ENCODE peak calls at places on chromosomes 5 and 9, in five cellular contexts. One of them, this sample, is unnamed.

GRCh38 chr9:100066539-100066938 is 32.3 kb downstream of the ERP44 start:
- DNase-seq in activated effector memory CD4-positive, alpha-beta T cell treated with Interleukin-2 at 50 U/mL for 16 hours: no peak
- DNase-seq in AG09309: no peak
- DNase-seq in stimulated activated CD8-positive, alpha-beta memory T cell treated with anti-CD3 and anti-CD28 coated beads, Interleukin-7, amount 100 ng/mL, for 24 hours: no peak
- DNase-seq in activated gamma-delta T cell treated with Interleukin-2 at 50 U/mL for 16 hours: no peak
- DNase-seq in this sample: no peak

GRCh38 chr5:92552206-92553160 is 1028.5 kb downstream of the NR2F1-AS1 start:
- DNase-seq in activated effector memory CD4-positive, alpha-beta T cell treated with Interleukin-2 at 50 U/mL for 16 hours: no peak
- DNase-seq in activated gamma-delta T cell treated with Interleukin-2 at 50 U/mL for 16 hours: no peak
- DNase-seq in stimulated activated CD8-positive, alpha-beta memory T cell treated with anti-CD3 and anti-CD28 coated beads, Interleukin-7, amount 100 ng/mL, for 24 hours: no peak
- DNase-seq in AG09309: peak
- DNase-seq in this sample: peak

GRCh38 chr5:45800331-45800730 is 104.2 kb upstream of the HCN1 start:
- DNase-seq in AG09309: no peak
- DNase-seq in stimulated activated CD8-positive, alpha-beta memory T cell treated with anti-CD3 and anti-CD28 coated beads, Interleukin-7, amount 100 ng/mL, for 24 hours: no peak
- DNase-seq in activated gamma-delta T cell treated with Interleukin-2 at 50 U/mL for 16 hours: no peak
- DNase-seq in activated effector memory CD4-positive, alpha-beta T cell treated with Interleukin-2 at 50 U/mL for 16 hours: no peak
- DNase-seq in this sample: no peak

GRCh38 chr9:82115900-82116299 is 127.3 kb downstream of the SPATA31D1 start:
- DNase-seq in activated effector memory CD4-positive, alpha-beta T cell treated with Interleukin-2 at 50 U/mL for 16 hours: no peak
- DNase-seq in stimulated activated CD8-positive, alpha-beta memory T cell treated with anti-CD3 and anti-CD28 coated beads, Interleukin-7, amount 100 ng/mL, for 24 hours: no peak
- DNase-seq in AG09309: no peak
- DNase-seq in activated gamma-delta T cell treated with Interleukin-2 at 50 U/mL for 16 hours: no peak
- DNase-seq in this sample: no peak

GRCh38 chr5:125756456-125756855 is 666.8 kb upstream of the GRAMD2B start:
- DNase-seq in stimulated activated CD8-positive, alpha-beta memory T cell treated with anti-CD3 and anti-CD28 coated beads, Interleukin-7, amount 100 ng/mL, for 24 hours: no peak
- DNase-seq in AG09309: no peak
- DNase-seq in activated effector memory CD4-positive, alpha-beta T cell treated with Interleukin-2 at 50 U/mL for 16 hours: no peak
- DNase-seq in activated gamma-delta T cell treated with Interleukin-2 at 50 U/mL for 16 hours: no peak
- DNase-seq in this sample: no peak

GRCh38 chr9:73141282-73141681 is 10.4 kb upstream of the ANXA1 start:
- DNase-seq in activated gamma-delta T cell treated with Interleukin-2 at 50 U/mL for 16 hours: no peak
- DNase-seq in activated effector memory CD4-positive, alpha-beta T cell treated with Interleukin-2 at 50 U/mL for 16 hours: no peak
- DNase-seq in AG09309: no peak
- DNase-seq in stimulated activated CD8-positive, alpha-beta memory T cell treated with anti-CD3 and anti-CD28 coated beads, Interleukin-7, amount 100 ng/mL, for 24 hours: no peak
- DNase-seq in this sample: no peak

GRCh38 chr9:134066546-134066922 is 1.3 kb downstream of the BRD3 start:
- DNase-seq in stimulated activated CD8-positive, alpha-beta memory T cell treated with anti-CD3 and anti-CD28 coated beads, Interleukin-7, amount 100 ng/mL, for 24 hours: no peak
- DNase-seq in activated effector memory CD4-positive, alpha-beta T cell treated with Interleukin-2 at 50 U/mL for 16 hours: no peak
- DNase-seq in AG09309: no peak
- DNase-seq in activated gamma-delta T cell treated with Interleukin-2 at 50 U/mL for 16 hours: no peak
- DNase-seq in this sample: no peak

GRCh38 chr5:16603701-16604100 is 13.1 kb downstream of the RETREG1 start:
- DNase-seq in activated gamma-delta T cell treated with Interleukin-2 at 50 U/mL for 16 hours: no peak
- DNase-seq in AG09309: no peak
- DNase-seq in stimulated activated CD8-positive, alpha-beta memory T cell treated with anti-CD3 and anti-CD28 coated beads, Interleukin-7, amount 100 ng/mL, for 24 hours: no peak
- DNase-seq in activated effector memory CD4-positive, alpha-beta T cell treated with Interleukin-2 at 50 U/mL for 16 hours: no peak
- DNase-seq in this sample: no peak

GRCh38 chr9:127444921-127445850 is 6.0 kb downstream of the RPL12 start:
- DNase-seq in activated gamma-delta T cell treated with Interleukin-2 at 50 U/mL for 16 hours: no peak
- DNase-seq in activated effector memory CD4-positive, alpha-beta T cell treated with Interleukin-2 at 50 U/mL for 16 hours: no peak
- DNase-seq in AG09309: no peak
- DNase-seq in stimulated activated CD8-positive, alpha-beta memory T cell treated with anti-CD3 and anti-CD28 coated beads, Interleukin-7, amount 100 ng/mL, for 24 hours: no peak
- DNase-seq in this sample: no peak

GRCh38 chr9:127225747-127226646 is 38.6 kb upstream of the GARNL3 start:
- DNase-seq in AG09309: no peak
- DNase-seq in activated effector memory CD4-positive, alpha-beta T cell treated with Interleukin-2 at 50 U/mL for 16 hours: no peak
- DNase-seq in activated gamma-delta T cell treated with Interleukin-2 at 50 U/mL for 16 hours: no peak
- DNase-seq in stimulated activated CD8-positive, alpha-beta memory T cell treated with anti-CD3 and anti-CD28 coated beads, Interleukin-7, amount 100 ng/mL, for 24 hours: no peak
- DNase-seq in this sample: no peak

GRCh38 chr9:92633879-92634278 is 36.1 kb downstream of the IPPK start:
- DNase-seq in AG09309: no peak
- DNase-seq in activated gamma-delta T cell treated with Interleukin-2 at 50 U/mL for 16 hours: no peak
- DNase-seq in activated effector memory CD4-positive, alpha-beta T cell treated with Interleukin-2 at 50 U/mL for 16 hours: no peak
- DNase-seq in stimulated activated CD8-positive, alpha-beta memory T cell treated with anti-CD3 and anti-CD28 coated beads, Interleukin-7, amount 100 ng/mL, for 24 hours: no peak
- DNase-seq in this sample: no peak

GRCh38 chr5:80933061-80933460 is 27.1 kb upstream of the RASGRF2 start:
- DNase-seq in stimulated activated CD8-positive, alpha-beta memory T cell treated with anti-CD3 and anti-CD28 coated beads, Interleukin-7, amount 100 ng/mL, for 24 hours: no peak
- DNase-seq in activated gamma-delta T cell treated with Interleukin-2 at 50 U/mL for 16 hours: no peak
- DNase-seq in activated effector memory CD4-positive, alpha-beta T cell treated with Interleukin-2 at 50 U/mL for 16 hours: no peak
- DNase-seq in AG09309: no peak
- DNase-seq in this sample: no peak

GRCh38 chr9:117218951-117219350 is 195.9 kb downstream of the ASTN2 start:
- DNase-seq in activated effector memory CD4-positive, alpha-beta T cell treated with Interleukin-2 at 50 U/mL for 16 hours: no peak
- DNase-seq in AG09309: no peak
- DNase-seq in activated gamma-delta T cell treated with Interleukin-2 at 50 U/mL for 16 hours: no peak
- DNase-seq in stimulated activated CD8-positive, alpha-beta memory T cell treated with anti-CD3 and anti-CD28 coated beads, Interleukin-7, amount 100 ng/mL, for 24 hours: no peak
- DNase-seq in this sample: no peak

GRCh38 chr9:108855888-108856287 is at the start of gene ACTL7B:
- DNase-seq in stimulated activated CD8-positive, alpha-beta memory T cell treated with anti-CD3 and anti-CD28 coated beads, Interleukin-7, amount 100 ng/mL, for 24 hours: no peak
- DNase-seq in AG09309: no peak
- DNase-seq in activated effector memory CD4-positive, alpha-beta T cell treated with Interleukin-2 at 50 U/mL for 16 hours: no peak
- DNase-seq in activated gamma-delta T cell treated with Interleukin-2 at 50 U/mL for 16 hours: no peak
- DNase-seq in this sample: no peak

GRCh38 chr5:73218552-73219171 is 45.7 kb downstream of the TMEM174 start:
- DNase-seq in stimulated activated CD8-positive, alpha-beta memory T cell treated with anti-CD3 and anti-CD28 coated beads, Interleukin-7, amount 100 ng/mL, for 24 hours: no peak
- DNase-seq in activated effector memory CD4-positive, alpha-beta T cell treated with Interleukin-2 at 50 U/mL for 16 hours: no peak
- DNase-seq in AG09309: no peak
- DNase-seq in activated gamma-delta T cell treated with Interleukin-2 at 50 U/mL for 16 hours: no peak
- DNase-seq in this sample: no peak

GRCh38 chr9:4397917-4398316 is 92.4 kb upstream of the SLC1A1 start:
- DNase-seq in stimulated activated CD8-positive, alpha-beta memory T cell treated with anti-CD3 and anti-CD28 coated beads, Interleukin-7, amount 100 ng/mL, for 24 hours: no peak
- DNase-seq in AG09309: peak
- DNase-seq in activated gamma-delta T cell treated with Interleukin-2 at 50 U/mL for 16 hours: no peak
- DNase-seq in activated effector memory CD4-positive, alpha-beta T cell treated with Interleukin-2 at 50 U/mL for 16 hours: no peak
- DNase-seq in this sample: peak

GRCh38 chr5:97208184-97208713 is 25.2 kb upstream of the RIOK2 start:
- DNase-seq in stimulated activated CD8-positive, alpha-beta memory T cell treated with anti-CD3 and anti-CD28 coated beads, Interleukin-7, amount 100 ng/mL, for 24 hours: no peak
- DNase-seq in AG09309: no peak
- DNase-seq in activated effector memory CD4-positive, alpha-beta T cell treated with Interleukin-2 at 50 U/mL for 16 hours: no peak
- DNase-seq in activated gamma-delta T cell treated with Interleukin-2 at 50 U/mL for 16 hours: no peak
- DNase-seq in this sample: no peak

GRCh38 chr9:127388037-127388855 is 8.7 kb upstream of the SLC2A8 start:
- DNase-seq in activated gamma-delta T cell treated with Interleukin-2 at 50 U/mL for 16 hours: peak
- DNase-seq in AG09309: peak
- DNase-seq in stimulated activated CD8-positive, alpha-beta memory T cell treated with anti-CD3 and anti-CD28 coated beads, Interleukin-7, amount 100 ng/mL, for 24 hours: peak
- DNase-seq in activated effector memory CD4-positive, alpha-beta T cell treated with Interleukin-2 at 50 U/mL for 16 hours: peak
- DNase-seq in this sample: peak

GRCh38 chr5:103456476-103456875 is 106.1 kb downstream of the NUDT12 start:
- DNase-seq in stimulated activated CD8-positive, alpha-beta memory T cell treated with anti-CD3 and anti-CD28 coated beads, Interleukin-7, amount 100 ng/mL, for 24 hours: no peak
- DNase-seq in activated gamma-delta T cell treated with Interleukin-2 at 50 U/mL for 16 hours: no peak
- DNase-seq in AG09309: no peak
- DNase-seq in activated effector memory CD4-positive, alpha-beta T cell treated with Interleukin-2 at 50 U/mL for 16 hours: no peak
- DNase-seq in this sample: no peak

GRCh38 chr9:81693639-81694378 is 4.5 kb upstream of the TLE1 start:
- DNase-seq in activated effector memory CD4-positive, alpha-beta T cell treated with Interleukin-2 at 50 U/mL for 16 hours: no peak
- DNase-seq in activated gamma-delta T cell treated with Interleukin-2 at 50 U/mL for 16 hours: no peak
- DNase-seq in stimulated activated CD8-positive, alpha-beta memory T cell treated with anti-CD3 and anti-CD28 coated beads, Interleukin-7, amount 100 ng/mL, for 24 hours: no peak
- DNase-seq in AG09309: no peak
- DNase-seq in this sample: no peak

GRCh38 chr5:21195145-21195544 is 1207.1 kb upstream of the CDH18 start:
- DNase-seq in activated gamma-delta T cell treated with Interleukin-2 at 50 U/mL for 16 hours: no peak
- DNase-seq in activated effector memory CD4-positive, alpha-beta T cell treated with Interleukin-2 at 50 U/mL for 16 hours: no peak
- DNase-seq in AG09309: no peak
- DNase-seq in stimulated activated CD8-positive, alpha-beta memory T cell treated with anti-CD3 and anti-CD28 coated beads, Interleukin-7, amount 100 ng/mL, for 24 hours: no peak
- DNase-seq in this sample: no peak

GRCh38 chr5:19125956-19126713 is 861.9 kb downstream of the CDH18 start:
- DNase-seq in stimulated activated CD8-positive, alpha-beta memory T cell treated with anti-CD3 and anti-CD28 coated beads, Interleukin-7, amount 100 ng/mL, for 24 hours: no peak
- DNase-seq in activated gamma-delta T cell treated with Interleukin-2 at 50 U/mL for 16 hours: no peak
- DNase-seq in activated effector memory CD4-positive, alpha-beta T cell treated with Interleukin-2 at 50 U/mL for 16 hours: no peak
- DNase-seq in AG09309: no peak
- DNase-seq in this sample: no peak

GRCh38 chr5:59575648-59576290 is 317.8 kb downstream of the PDE4D start:
- DNase-seq in activated gamma-delta T cell treated with Interleukin-2 at 50 U/mL for 16 hours: no peak
- DNase-seq in stimulated activated CD8-positive, alpha-beta memory T cell treated with anti-CD3 and anti-CD28 coated beads, Interleukin-7, amount 100 ng/mL, for 24 hours: no peak
- DNase-seq in activated effector memory CD4-positive, alpha-beta T cell treated with Interleukin-2 at 50 U/mL for 16 hours: no peak
- DNase-seq in AG09309: no peak
- DNase-seq in this sample: no peak

GRCh38 chr5:68149189-68149588 is 66.4 kb upstream of the PIK3R1 start:
- DNase-seq in activated effector memory CD4-positive, alpha-beta T cell treated with Interleukin-2 at 50 U/mL for 16 hours: no peak
- DNase-seq in activated gamma-delta T cell treated with Interleukin-2 at 50 U/mL for 16 hours: no peak
- DNase-seq in AG09309: no peak
- DNase-seq in stimulated activated CD8-positive, alpha-beta memory T cell treated with anti-CD3 and anti-CD28 coated beads, Interleukin-7, amount 100 ng/mL, for 24 hours: no peak
- DNase-seq in this sample: no peak

GRCh38 chr5:126414874-126415502 is 8.2 kb upstream of the GRAMD2B start:
- DNase-seq in stimulated activated CD8-positive, alpha-beta memory T cell treated with anti-CD3 and anti-CD28 coated beads, Interleukin-7, amount 100 ng/mL, for 24 hours: no peak
- DNase-seq in activated effector memory CD4-positive, alpha-beta T cell treated with Interleukin-2 at 50 U/mL for 16 hours: no peak
- DNase-seq in activated gamma-delta T cell treated with Interleukin-2 at 50 U/mL for 16 hours: no peak
- DNase-seq in AG09309: no peak
- DNase-seq in this sample: peak

GRCh38 chr5:160506006-160507004 is 84.7 kb downstream of the PTTG1 start:
- DNase-seq in AG09309: no peak
- DNase-seq in activated gamma-delta T cell treated with Interleukin-2 at 50 U/mL for 16 hours: peak
- DNase-seq in stimulated activated CD8-positive, alpha-beta memory T cell treated with anti-CD3 and anti-CD28 coated beads, Interleukin-7, amount 100 ng/mL, for 24 hours: peak
- DNase-seq in activated effector memory CD4-positive, alpha-beta T cell treated with Interleukin-2 at 50 U/mL for 16 hours: peak
- DNase-seq in this sample: no peak

GRCh38 chr5:176317534-176318374 is 43.8 kb downstream of the KIAA1191 start:
- DNase-seq in stimulated activated CD8-positive, alpha-beta memory T cell treated with anti-CD3 and anti-CD28 coated beads, Interleukin-7, amount 100 ng/mL, for 24 hours: no peak
- DNase-seq in activated effector memory CD4-positive, alpha-beta T cell treated with Interleukin-2 at 50 U/mL for 16 hours: no peak
- DNase-seq in activated gamma-delta T cell treated with Interleukin-2 at 50 U/mL for 16 hours: no peak
- DNase-seq in AG09309: no peak
- DNase-seq in this sample: no peak

GRCh38 chr9:127123239-127123935 is 952 bp upstream of the ANGPTL2 start:
- DNase-seq in activated effector memory CD4-positive, alpha-beta T cell treated with Interleukin-2 at 50 U/mL for 16 hours: no peak
- DNase-seq in AG09309: no peak
- DNase-seq in activated gamma-delta T cell treated with Interleukin-2 at 50 U/mL for 16 hours: no peak
- DNase-seq in stimulated activated CD8-positive, alpha-beta memory T cell treated with anti-CD3 and anti-CD28 coated beads, Interleukin-7, amount 100 ng/mL, for 24 hours: no peak
- DNase-seq in this sample: no peak

GRCh38 chr5:131505237-131505908 is 129.7 kb downstream of the RAPGEF6 start:
- DNase-seq in activated effector memory CD4-positive, alpha-beta T cell treated with Interleukin-2 at 50 U/mL for 16 hours: no peak
- DNase-seq in stimulated activated CD8-positive, alpha-beta memory T cell treated with anti-CD3 and anti-CD28 coated beads, Interleukin-7, amount 100 ng/mL, for 24 hours: no peak
- DNase-seq in AG09309: no peak
- DNase-seq in activated gamma-delta T cell treated with Interleukin-2 at 50 U/mL for 16 hours: no peak
- DNase-seq in this sample: no peak

GRCh38 chr5:151257731-151258715 is 5.0 kb downstream of the GM2A start:
- DNase-seq in stimulated activated CD8-positive, alpha-beta memory T cell treated with anti-CD3 and anti-CD28 coated beads, Interleukin-7, amount 100 ng/mL, for 24 hours: no peak
- DNase-seq in activated effector memory CD4-positive, alpha-beta T cell treated with Interleukin-2 at 50 U/mL for 16 hours: no peak
- DNase-seq in activated gamma-delta T cell treated with Interleukin-2 at 50 U/mL for 16 hours: no peak
- DNase-seq in AG09309: no peak
- DNase-seq in this sample: no peak

GRCh38 chr5:102294996-102295395 is 1.1 kb downstream of the SLCO4C1 start:
- DNase-seq in AG09309: no peak
- DNase-seq in stimulated activated CD8-positive, alpha-beta memory T cell treated with anti-CD3 and anti-CD28 coated beads, Interleukin-7, amount 100 ng/mL, for 24 hours: no peak
- DNase-seq in activated gamma-delta T cell treated with Interleukin-2 at 50 U/mL for 16 hours: no peak
- DNase-seq in activated effector memory CD4-positive, alpha-beta T cell treated with Interleukin-2 at 50 U/mL for 16 hours: no peak
- DNase-seq in this sample: no peak

GRCh38 chr5:173301695-173302545 is 26.3 kb downstream of the STC2 start:
- DNase-seq in activated gamma-delta T cell treated with Interleukin-2 at 50 U/mL for 16 hours: no peak
- DNase-seq in AG09309: no peak
- DNase-seq in stimulated activated CD8-positive, alpha-beta memory T cell treated with anti-CD3 and anti-CD28 coated beads, Interleukin-7, amount 100 ng/mL, for 24 hours: no peak
- DNase-seq in activated effector memory CD4-positive, alpha-beta T cell treated with Interleukin-2 at 50 U/mL for 16 hours: no peak
- DNase-seq in this sample: no peak

GRCh38 chr5:134592141-134592746 is 40.4 kb downstream of the SAR1B start:
- DNase-seq in stimulated activated CD8-positive, alpha-beta memory T cell treated with anti-CD3 and anti-CD28 coated beads, Interleukin-7, amount 100 ng/mL, for 24 hours: no peak
- DNase-seq in activated effector memory CD4-positive, alpha-beta T cell treated with Interleukin-2 at 50 U/mL for 16 hours: no peak
- DNase-seq in activated gamma-delta T cell treated with Interleukin-2 at 50 U/mL for 16 hours: no peak
- DNase-seq in AG09309: no peak
- DNase-seq in this sample: no peak

GRCh38 chr5:143055596-143056330 is 285.6 kb downstream of the ARHGAP26 start:
- DNase-seq in activated gamma-delta T cell treated with Interleukin-2 at 50 U/mL for 16 hours: no peak
- DNase-seq in stimulated activated CD8-positive, alpha-beta memory T cell treated with anti-CD3 and anti-CD28 coated beads, Interleukin-7, amount 100 ng/mL, for 24 hours: no peak
- DNase-seq in AG09309: no peak
- DNase-seq in activated effector memory CD4-positive, alpha-beta T cell treated with Interleukin-2 at 50 U/mL for 16 hours: no peak
- DNase-seq in this sample: no peak

GRCh38 chr5:6261668-6262067 is 116.7 kb downstream of the MED10 start:
- DNase-seq in activated gamma-delta T cell treated with Interleukin-2 at 50 U/mL for 16 hours: no peak
- DNase-seq in AG09309: no peak
- DNase-seq in stimulated activated CD8-positive, alpha-beta memory T cell treated with anti-CD3 and anti-CD28 coated beads, Interleukin-7, amount 100 ng/mL, for 24 hours: no peak
- DNase-seq in activated effector memory CD4-positive, alpha-beta T cell treated with Interleukin-2 at 50 U/mL for 16 hours: no peak
- DNase-seq in this sample: no peak

GRCh38 chr5:126139086-126139485 is 284.1 kb upstream of the GRAMD2B start:
- DNase-seq in activated gamma-delta T cell treated with Interleukin-2 at 50 U/mL for 16 hours: no peak
- DNase-seq in stimulated activated CD8-positive, alpha-beta memory T cell treated with anti-CD3 and anti-CD28 coated beads, Interleukin-7, amount 100 ng/mL, for 24 hours: no peak
- DNase-seq in AG09309: no peak
- DNase-seq in activated effector memory CD4-positive, alpha-beta T cell treated with Interleukin-2 at 50 U/mL for 16 hours: no peak
- DNase-seq in this sample: no peak

GRCh38 chr9:70256123-70256551 is 2.6 kb upstream of the SMC5 start:
- DNase-seq in stimulated activated CD8-positive, alpha-beta memory T cell treated with anti-CD3 and anti-CD28 coated beads, Interleukin-7, amount 100 ng/mL, for 24 hours: no peak
- DNase-seq in activated effector memory CD4-positive, alpha-beta T cell treated with Interleukin-2 at 50 U/mL for 16 hours: no peak
- DNase-seq in AG09309: peak
- DNase-seq in activated gamma-delta T cell treated with Interleukin-2 at 50 U/mL for 16 hours: no peak
- DNase-seq in this sample: no peak

GRCh38 chr5:67065237-67065636 is 131.4 kb downstream of the CD180 start:
- DNase-seq in AG09309: no peak
- DNase-seq in stimulated activated CD8-positive, alpha-beta memory T cell treated with anti-CD3 and anti-CD28 coated beads, Interleukin-7, amount 100 ng/mL, for 24 hours: no peak
- DNase-seq in activated effector memory CD4-positive, alpha-beta T cell treated with Interleukin-2 at 50 U/mL for 16 hours: no peak
- DNase-seq in activated gamma-delta T cell treated with Interleukin-2 at 50 U/mL for 16 hours: no peak
- DNase-seq in this sample: no peak

GRCh38 chr5:90015584-90016018 is 394.0 kb downstream of the CETN3 start:
- DNase-seq in activated effector memory CD4-positive, alpha-beta T cell treated with Interleukin-2 at 50 U/mL for 16 hours: no peak
- DNase-seq in stimulated activated CD8-positive, alpha-beta memory T cell treated with anti-CD3 and anti-CD28 coated beads, Interleukin-7, amount 100 ng/mL, for 24 hours: no peak
- DNase-seq in AG09309: no peak
- DNase-seq in activated gamma-delta T cell treated with Interleukin-2 at 50 U/mL for 16 hours: no peak
- DNase-seq in this sample: no peak